ENCODE peak calls at places on chromosomes 2 and 18, in eight cellular contexts. One of them, this sample, is unnamed.

GRCh38 chr2:113273031-113273551 is 5.6 kb downstream of the PAX8 start:
- DNase-seq in Calu3: peak; percentile 61
- DNase-seq in brain microvascular endothelial cell: peak; percentile 30
- DNase-seq in mesothelial cell of epicardium: no peak
- DNase-seq in tibial nerve: no peak
- DNase-seq in A549: peak; percentile 53
- DNase-seq in left ventricle myocardium inferior: no peak
- DNase-seq in lower leg skin: no peak
- DNase-seq in this sample: peak; percentile 83

GRCh38 chr2:88099798-88100488 is 27.9 kb downstream of the FABP1 start:
- DNase-seq in Calu3: no peak
- DNase-seq in brain microvascular endothelial cell: peak; percentile 2
- DNase-seq in mesothelial cell of epicardium: no peak
- DNase-seq in tibial nerve: no peak
- DNase-seq in A549: peak; percentile 37
- DNase-seq in left ventricle myocardium inferior: no peak
- DNase-seq in lower leg skin: no peak
- DNase-seq in this sample: peak; percentile 33

GRCh38 chr2:241009601-241010530 is 11.4 kb downstream of the SNED1 start:
- DNase-seq in Calu3: peak; percentile 30
- DNase-seq in brain microvascular endothelial cell: peak; percentile 35
- DNase-seq in mesothelial cell of epicardium: peak; percentile 34
- DNase-seq in tibial nerve: peak; percentile 18
- DNase-seq in A549: no peak
- DNase-seq in left ventricle myocardium inferior: no peak
- DNase-seq in lower leg skin: peak; percentile 87
- DNase-seq in this sample: peak; percentile 93

GRCh38 chr2:38037757-38038615 is 38.0 kb downstream of the CYP1B1 start:
- DNase-seq in Calu3: peak; percentile 27
- DNase-seq in brain microvascular endothelial cell: peak; percentile 48
- DNase-seq in mesothelial cell of epicardium: no peak
- DNase-seq in tibial nerve: no peak
- DNase-seq in A549: no peak
- DNase-seq in left ventricle myocardium inferior: peak; percentile 32
- DNase-seq in lower leg skin: no peak
- DNase-seq in this sample: peak; percentile 92

GRCh38 chr2:219272995-219273394 is 6.2 kb upstream of the DNAJB2 start:
- DNase-seq in Calu3: no peak
- DNase-seq in brain microvascular endothelial cell: no peak
- DNase-seq in mesothelial cell of epicardium: no peak
- DNase-seq in tibial nerve: no peak
- DNase-seq in A549: peak; percentile 85
- DNase-seq in left ventricle myocardium inferior: no peak
- DNase-seq in lower leg skin: no peak
- DNase-seq in this sample: no peak

GRCh38 chr2:43082111-43082877 is 144.1 kb downstream of the ZFP36L2 start:
- DNase-seq in Calu3: no peak
- DNase-seq in brain microvascular endothelial cell: peak; percentile 91
- DNase-seq in mesothelial cell of epicardium: no peak
- DNase-seq in tibial nerve: no peak
- DNase-seq in A549: peak; percentile 76
- DNase-seq in left ventricle myocardium inferior: peak; percentile 82
- DNase-seq in lower leg skin: peak; percentile 86
- DNase-seq in this sample: peak; percentile 87

GRCh38 chr2:240398711-240399267 is 36.7 kb upstream of the GPC1 start:
- DNase-seq in Calu3: no peak
- DNase-seq in brain microvascular endothelial cell: no peak
- DNase-seq in mesothelial cell of epicardium: no peak
- DNase-seq in tibial nerve: peak; percentile 7
- DNase-seq in A549: no peak
- DNase-seq in left ventricle myocardium inferior: no peak
- DNase-seq in lower leg skin: peak; percentile 67
- DNase-seq in this sample: no peak

GRCh38 chr2:61887684-61888303 is 662 bp downstream of the CCT4 start:
- DNase-seq in Calu3: peak; percentile 11
- DNase-seq in brain microvascular endothelial cell: peak; percentile 44
- DNase-seq in mesothelial cell of epicardium: no peak
- DNase-seq in tibial nerve: no peak
- DNase-seq in A549: peak; percentile 44
- DNase-seq in left ventricle myocardium inferior: no peak
- DNase-seq in lower leg skin: no peak
- DNase-seq in this sample: peak; percentile 61

GRCh38 chr2:26731714-26732113 is 32.4 kb upstream of the SLC35F6 start:
- DNase-seq in Calu3: no peak
- DNase-seq in brain microvascular endothelial cell: no peak
- DNase-seq in mesothelial cell of epicardium: no peak
- DNase-seq in tibial nerve: no peak
- DNase-seq in A549: no peak
- DNase-seq in left ventricle myocardium inferior: no peak
- DNase-seq in lower leg skin: no peak
- DNase-seq in this sample: no peak

GRCh38 chr2:46184794-46185583 is 112.2 kb upstream of the EPAS1 start:
- DNase-seq in Calu3: no peak
- DNase-seq in brain microvascular endothelial cell: no peak
- DNase-seq in mesothelial cell of epicardium: no peak
- DNase-seq in tibial nerve: no peak
- DNase-seq in A549: peak; percentile 35
- DNase-seq in left ventricle myocardium inferior: no peak
- DNase-seq in lower leg skin: peak; percentile 77
- DNase-seq in this sample: no peak

GRCh38 chr2:30629866-30630265 is 177.4 kb downstream of the CAPN13 start:
- DNase-seq in Calu3: no peak
- DNase-seq in brain microvascular endothelial cell: peak; percentile 84
- DNase-seq in mesothelial cell of epicardium: no peak
- DNase-seq in tibial nerve: no peak
- DNase-seq in A549: peak; percentile 20
- DNase-seq in left ventricle myocardium inferior: no peak
- DNase-seq in lower leg skin: no peak
- DNase-seq in this sample: peak; percentile 78

GRCh38 chr18:24259869-24260662 is 121.2 kb downstream of the CABYR start:
- DNase-seq in Calu3: no peak
- DNase-seq in brain microvascular endothelial cell: no peak
- DNase-seq in mesothelial cell of epicardium: no peak
- DNase-seq in tibial nerve: no peak
- DNase-seq in A549: no peak
- DNase-seq in left ventricle myocardium inferior: no peak
- DNase-seq in lower leg skin: no peak
- DNase-seq in this sample: no peak

GRCh38 chr2:151808258-151809072 is 19.8 kb downstream of the ARL5A start:
- DNase-seq in Calu3: no peak
- DNase-seq in brain microvascular endothelial cell: peak; percentile 14
- DNase-seq in mesothelial cell of epicardium: no peak
- DNase-seq in tibial nerve: no peak
- DNase-seq in A549: peak; percentile 27
- DNase-seq in left ventricle myocardium inferior: no peak
- DNase-seq in lower leg skin: no peak
- DNase-seq in this sample: peak; percentile 60

GRCh38 chr18:78192044-78192443 is 787.6 kb upstream of the SALL3 start:
- DNase-seq in Calu3: no peak
- DNase-seq in brain microvascular endothelial cell: no peak
- DNase-seq in mesothelial cell of epicardium: no peak
- DNase-seq in tibial nerve: no peak
- DNase-seq in A549: no peak
- DNase-seq in left ventricle myocardium inferior: no peak
- DNase-seq in lower leg skin: no peak
- DNase-seq in this sample: no peak
- TF ChIP-seq CTCF in Calu3: no peak
- TF ChIP-seq CTCF in brain microvascular endothelial cell: no peak
- TF ChIP-seq CTCF in mesothelial cell of epicardium: no peak
- TF ChIP-seq CTCF in tibial nerve: no peak
- TF ChIP-seq CTCF in A549: no peak
- TF ChIP-seq CTCF in left ventricle myocardium inferior: peak; percentile 17
- TF ChIP-seq CTCF in lower leg skin: no peak
- TF ChIP-seq CTCF in this sample: no peak

GRCh38 chr2:154570501-154570900 is 128.0 kb upstream of the KCNJ3 start:
- DNase-seq in Calu3: no peak
- DNase-seq in brain microvascular endothelial cell: no peak
- DNase-seq in mesothelial cell of epicardium: no peak
- DNase-seq in tibial nerve: no peak
- DNase-seq in A549: no peak
- DNase-seq in left ventricle myocardium inferior: no peak
- DNase-seq in lower leg skin: no peak
- DNase-seq in this sample: no peak

GRCh38 chr2:154565433-154565832 is 133.1 kb upstream of the KCNJ3 start:
- DNase-seq in Calu3: no peak
- DNase-seq in brain microvascular endothelial cell: no peak
- DNase-seq in mesothelial cell of epicardium: no peak
- DNase-seq in tibial nerve: no peak
- DNase-seq in A549: no peak
- DNase-seq in left ventricle myocardium inferior: no peak
- DNase-seq in lower leg skin: no peak
- DNase-seq in this sample: no peak

GRCh38 chr2:154568413-154568812 is 130.1 kb upstream of the KCNJ3 start:
- DNase-seq in Calu3: no peak
- DNase-seq in brain microvascular endothelial cell: no peak
- DNase-seq in mesothelial cell of epicardium: no peak
- DNase-seq in tibial nerve: no peak
- DNase-seq in A549: no peak
- DNase-seq in left ventricle myocardium inferior: no peak
- DNase-seq in lower leg skin: no peak
- DNase-seq in this sample: no peak
- TF ChIP-seq CTCF in Calu3: no peak
- TF ChIP-seq CTCF in brain microvascular endothelial cell: no peak
- TF ChIP-seq CTCF in mesothelial cell of epicardium: no peak
- TF ChIP-seq CTCF in tibial nerve: no peak
- TF ChIP-seq CTCF in A549: no peak
- TF ChIP-seq CTCF in left ventricle myocardium inferior: no peak
- TF ChIP-seq CTCF in lower leg skin: no peak
- TF ChIP-seq CTCF in this sample: no peak

GRCh38 chr2:230008708-230009066 is 60.0 kb downstream of the SLC16A14 start:
- DNase-seq in Calu3: no peak
- DNase-seq in brain microvascular endothelial cell: no peak
- DNase-seq in mesothelial cell of epicardium: no peak
- DNase-seq in tibial nerve: no peak
- DNase-seq in A549: no peak
- DNase-seq in left ventricle myocardium inferior: no peak
- DNase-seq in lower leg skin: no peak
- DNase-seq in this sample: peak; percentile 7

GRCh38 chr2:230010501-230010900 is 58.2 kb downstream of the SLC16A14 start:
- DNase-seq in Calu3: no peak
- DNase-seq in brain microvascular endothelial cell: no peak
- DNase-seq in mesothelial cell of epicardium: no peak
- DNase-seq in tibial nerve: no peak
- DNase-seq in A549: no peak
- DNase-seq in left ventricle myocardium inferior: no peak
- DNase-seq in lower leg skin: no peak
- DNase-seq in this sample: peak; percentile 14

GRCh38 chr2:230007931-230008707 is 60.6 kb downstream of the SLC16A14 start:
- DNase-seq in Calu3: peak; percentile 85
- DNase-seq in brain microvascular endothelial cell: peak; percentile 74
- DNase-seq in mesothelial cell of epicardium: no peak
- DNase-seq in tibial nerve: peak; percentile 63
- DNase-seq in A549: peak; percentile 66
- DNase-seq in left ventricle myocardium inferior: peak; percentile 69
- DNase-seq in lower leg skin: peak; percentile 95
- DNase-seq in this sample: peak; percentile 88

GRCh38 chr2:230012242-230012884 is 56.4 kb downstream of the SLC16A14 start:
- DNase-seq in Calu3: no peak
- DNase-seq in brain microvascular endothelial cell: no peak
- DNase-seq in mesothelial cell of epicardium: no peak
- DNase-seq in tibial nerve: no peak
- DNase-seq in A549: no peak
- DNase-seq in left ventricle myocardium inferior: no peak
- DNase-seq in lower leg skin: no peak
- DNase-seq in this sample: peak; percentile 36

DNA sequence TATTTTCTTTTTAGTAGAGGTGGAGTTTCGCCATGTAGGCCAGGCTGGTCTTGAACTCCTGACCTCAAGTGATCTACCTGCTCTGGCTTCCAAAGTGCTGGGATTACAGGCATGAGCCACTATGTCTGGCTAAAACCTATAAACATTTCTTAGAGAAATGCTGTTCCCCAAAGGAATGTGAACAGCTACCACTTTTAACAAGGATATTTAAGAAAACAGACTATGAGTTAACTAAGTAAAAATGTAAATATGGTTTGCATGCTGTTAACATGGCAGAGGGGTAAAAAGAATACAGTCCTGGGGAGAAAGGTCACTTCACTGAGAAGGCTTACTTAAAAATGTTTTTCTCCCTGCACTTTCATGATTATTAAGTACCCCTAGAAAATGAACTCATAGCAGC is 57.1 kb downstream of the SLC16A14 start:
- DNase-seq in Calu3: no peak
- DNase-seq in brain microvascular endothelial cell: no peak
- DNase-seq in mesothelial cell of epicardium: no peak
- DNase-seq in tibial nerve: no peak
- DNase-seq in A549: no peak
- DNase-seq in left ventricle myocardium inferior: no peak
- DNase-seq in lower leg skin: no peak
- DNase-seq in this sample: peak; percentile 47
- TF ChIP-seq CTCF in Calu3: no peak
- TF ChIP-seq CTCF in brain microvascular endothelial cell: no peak
- TF ChIP-seq CTCF in mesothelial cell of epicardium: no peak
- TF ChIP-seq CTCF in tibial nerve: no peak
- TF ChIP-seq CTCF in A549: no peak
- TF ChIP-seq CTCF in left ventricle myocardium inferior: no peak
- TF ChIP-seq CTCF in lower leg skin: no peak
- TF ChIP-seq CTCF in this sample: no peak

GRCh38 chr2:176619504-176619903 is 350.3 kb downstream of the MTX2 start:
- DNase-seq in Calu3: no peak
- DNase-seq in brain microvascular endothelial cell: no peak
- DNase-seq in mesothelial cell of epicardium: no peak
- DNase-seq in tibial nerve: no peak
- DNase-seq in A549: no peak
- DNase-seq in left ventricle myocardium inferior: peak; percentile 16
- DNase-seq in lower leg skin: no peak
- DNase-seq in this sample: no peak
- TF ChIP-seq CTCF in Calu3: no peak
- TF ChIP-seq CTCF in brain microvascular endothelial cell: no peak
- TF ChIP-seq CTCF in mesothelial cell of epicardium: no peak
- TF ChIP-seq CTCF in tibial nerve: no peak
- TF ChIP-seq CTCF in A549: no peak
- TF ChIP-seq CTCF in left ventricle myocardium inferior: no peak
- TF ChIP-seq CTCF in lower leg skin: no peak
- TF ChIP-seq CTCF in this sample: no peak

DNA sequence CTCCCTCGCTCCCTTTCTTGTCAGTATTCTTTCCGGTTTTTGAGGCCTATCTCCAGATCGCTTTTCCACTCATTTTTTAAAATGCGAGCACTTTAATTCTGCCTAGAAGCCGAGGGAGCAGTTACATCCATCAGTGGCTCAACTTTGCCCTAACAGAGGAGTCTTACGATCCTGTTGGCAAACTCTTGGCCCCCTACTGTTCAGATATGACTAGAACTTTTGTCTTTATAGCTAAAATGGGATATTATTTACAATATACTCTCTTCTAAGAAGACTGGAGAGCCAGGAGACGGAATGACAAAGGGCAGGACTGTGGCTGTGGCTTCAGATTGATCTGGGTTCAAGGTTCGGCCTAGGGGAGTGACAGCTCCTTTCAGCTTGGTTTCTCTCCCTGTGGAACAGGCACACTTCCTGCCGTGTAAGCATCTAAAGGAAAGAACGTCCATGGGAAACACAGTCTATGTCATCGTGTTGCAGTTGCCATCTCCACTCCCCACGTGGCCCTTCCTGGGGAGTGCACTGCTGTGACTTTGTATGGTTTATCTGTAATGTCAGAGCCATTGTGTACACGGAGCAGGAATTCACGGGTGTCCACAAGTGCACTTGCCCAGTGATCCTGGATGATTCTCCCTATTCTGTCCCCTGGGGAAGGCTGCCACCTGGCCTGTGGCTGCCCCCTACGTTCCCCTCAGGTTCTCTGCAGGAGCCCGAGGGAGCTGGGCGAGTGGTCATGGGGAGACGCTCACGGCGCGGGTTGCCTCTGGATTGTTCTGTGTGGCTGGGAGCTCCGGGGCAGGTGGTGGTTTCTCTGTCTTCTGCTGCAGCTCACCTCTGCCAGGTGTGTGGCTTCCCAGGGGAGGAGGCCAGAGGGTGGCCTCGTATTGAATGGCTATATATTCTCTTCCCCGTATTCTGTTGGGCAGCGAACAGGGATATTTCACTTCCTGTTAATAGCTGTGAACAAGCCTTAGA is 222.0 kb downstream of the LDLRAD4 start:
- DNase-seq in Calu3: no peak
- DNase-seq in brain microvascular endothelial cell: no peak
- DNase-seq in mesothelial cell of epicardium: no peak
- DNase-seq in tibial nerve: no peak
- DNase-seq in A549: no peak
- DNase-seq in left ventricle myocardium inferior: no peak
- DNase-seq in lower leg skin: peak; percentile 71
- DNase-seq in this sample: peak; percentile 72
- TF ChIP-seq CTCF in Calu3: no peak
- TF ChIP-seq CTCF in brain microvascular endothelial cell: peak; percentile 24
- TF ChIP-seq CTCF in mesothelial cell of epicardium: no peak
- TF ChIP-seq CTCF in tibial nerve: no peak
- TF ChIP-seq CTCF in A549: no peak
- TF ChIP-seq CTCF in left ventricle myocardium inferior: no peak
- TF ChIP-seq CTCF in lower leg skin: no peak
- TF ChIP-seq CTCF in this sample: peak; percentile 46